ENCODE peak calls at places on chromosomes 1 and 21, in ten cellular contexts. R is DMS153; F is NCI-H1105; L is T-cell; K is activated CD4-positive, alpha-beta T cell treated with anti-CD3 and anti-CD28 coated beads for 24 hours; E is activated CD4-positive, CD25-positive, alpha-beta regulatory T cell treated with anti-CD3 and anti-CD28 coated beads, Interleukin-2, amount 50 U/mL, for 16 hours; P is occipital lobe; Y is activated T-helper 1 cell treated with anti-CD3 and anti-CD28 coated beads, Interleukin-12 subunit alpha, Interleukin-12 subunit beta, Interleukin-2, Interleukin-4 antibody, amounts not matched to agents 30 ng/mL and 10 ng/mL and 1 ng/mL, durations not matched to agents 14 hours and 24 hours and 36 hours; W is AG08395; U is stimulated activated CD4-positive, alpha-beta T cell treated with anti-CD3 and anti-CD28 coated beads, Interleukin-12 subunit alpha, Interleukin-12 subunit beta, amount 100 ng/mL, for 4 hours. H is an unnamed sample.

GRCh38 chr1:224042557-224043118 is 71.3 kb upstream of the FBXO28 start:
- DNase-seq in R (no peak), F (no peak), L (no peak), K (no peak), E (no peak), P (no peak), Y (no peak), W (no peak), U (no peak), H (no peak)

GRCh38 chr1:203686091-203686632 is 59.5 kb downstream of the ATP2B4 start:
- DNase-seq in R (peak; percentile 91), F (peak; percentile 89), L (no peak), K (no peak), E (no peak), P (no peak), Y (no peak), W (no peak), U (no peak), H (no peak)

GRCh38 chr1:233613252-233614172 is at the start of gene KCNK1:
- DNase-seq in R (no peak), F (peak; percentile 5), L (no peak), K (no peak), E (no peak), P (peak; percentile 49), Y (no peak), W (peak; percentile 70), U (peak; percentile 5), H (no peak)

GRCh38 chr1:201363455-201363854 is 14.0 kb downstream of the TNNT2 start:
- DNase-seq in R (no peak), F (no peak), L (no peak), K (no peak), E (no peak), P (no peak), Y (no peak), W (no peak), U (no peak), H (no peak)

GRCh38 chr1:1245178-1245839 is 1.2 kb downstream of the C1QTNF12 start:
- DNase-seq in R (no peak), F (no peak), L (no peak), K (no peak), E (no peak), P (no peak), Y (no peak), W (no peak), U (no peak), H (no peak)

GRCh38 chr1:107450899-107451664 is 310.2 kb downstream of the NTNG1 start:
- DNase-seq in R (no peak), F (no peak), L (no peak), K (no peak), E (no peak), P (no peak), Y (no peak), W (no peak), U (no peak), H (peak; percentile 35)

GRCh38 chr1:180950321-180950720 is 37.6 kb downstream of the KIAA1614 start:
- DNase-seq in R (no peak), F (no peak), L (no peak), K (no peak), E (no peak), P (no peak), Y (no peak), W (no peak), U (no peak), H (no peak)

GRCh38 chr21:34511154-34511553 is 856 bp downstream of the KCNE1 start:
- DNase-seq in R (peak; percentile 2), F (no peak), L (no peak), K (no peak), E (no peak), P (no peak), Y (no peak), W (peak; percentile 12), U (no peak), H (no peak)

GRCh38 chr1:47434051-47434842 is 3.6 kb upstream of the FOXD2 start:
- DNase-seq in R (no peak), F (no peak), L (no peak), K (no peak), E (no peak), P (no peak), Y (no peak), W (peak; percentile 67), U (no peak), H (no peak)

GRCh38 chr1:218323568-218324225 is 21.4 kb upstream of the TGFB2 start:
- DNase-seq in R (no peak), F (no peak), L (no peak), K (no peak), E (no peak), P (no peak), Y (no peak), W (no peak), U (no peak), H (no peak)

GRCh38 chr1:20475002-20475401 is 11.0 kb downstream of the CAMK2N1 start:
- DNase-seq in R (no peak), F (no peak), L (no peak), K (no peak), E (no peak), P (no peak), Y (no peak), W (no peak), U (no peak), H (no peak)

GRCh38 chr21:40049031-40049958 is 182.1 kb downstream of the PCP4 start:
- DNase-seq in R (peak; percentile 48), F (peak; percentile 32), L (no peak), K (no peak), E (no peak), P (no peak), Y (no peak), W (peak; percentile 47), U (no peak), H (no peak)

GRCh38 chr1:47818682-47819502 is 178.3 kb downstream of the TRABD2B start:
- DNase-seq in R (no peak), F (no peak), L (no peak), K (no peak), E (no peak), P (no peak), Y (no peak), W (no peak), U (no peak), H (no peak)

GRCh38 chr1:59150537-59151386 is 146.1 kb upstream of the FGGY start:
- DNase-seq in R (no peak), F (no peak), L (no peak), K (no peak), E (no peak), P (peak; percentile 55), Y (peak; percentile 32), W (peak; percentile 96), U (no peak), H (peak; percentile 20)

GRCh38 chr1:2289607-2290006 is 61.5 kb downstream of the SKI start:
- DNase-seq in R (no peak), F (no peak), L (no peak), K (no peak), E (no peak), P (no peak), Y (no peak), W (no peak), U (no peak), H (no peak)

GRCh38 chr1:240385985-240386978 is 225.7 kb downstream of the GREM2 start:
- DNase-seq in R (no peak), F (no peak), L (no peak), K (no peak), E (no peak), P (no peak), Y (no peak), W (peak; percentile 83), U (no peak), H (no peak)

GRCh38 chr1:221813887-221814286 is 72.0 kb upstream of the DUSP10 start:
- DNase-seq in R (no peak), F (no peak), L (no peak), K (no peak), E (no peak), P (no peak), Y (no peak), W (no peak), U (no peak), H (no peak)

GRCh38 chr1:155334980-155335379 is 14.3 kb downstream of the RUSC1 start:
- DNase-seq in R (no peak), F (no peak), L (no peak), K (no peak), E (no peak), P (no peak), Y (no peak), W (no peak), U (no peak), H (no peak)

GRCh38 chr1:201503397-201504176 is 3.3 kb downstream of the CSRP1 start:
- DNase-seq in R (no peak), F (no peak), L (no peak), K (no peak), E (no peak), P (no peak), Y (no peak), W (peak; percentile 77), U (no peak), H (no peak)

GRCh38 chr1:2356911-2357845 is 34.2 kb downstream of the MORN1 start:
- DNase-seq in R (no peak), F (no peak), L (no peak), K (no peak), E (no peak), P (no peak), Y (no peak), W (no peak), U (no peak), H (no peak)

GRCh38 chr1:206575165-206575893 is 36.9 kb downstream of the EIF2D start:
- DNase-seq in R (no peak), F (no peak), L (peak; percentile 67), K (no peak), E (no peak), P (no peak), Y (peak; percentile 64), W (peak; percentile 74), U (no peak), H (peak; percentile 44)

GRCh38 chr1:119988316-119989067 is 81.0 kb downstream of the NOTCH2 start:
- DNase-seq in R (no peak), F (no peak), L (no peak), K (no peak), E (no peak), P (no peak), Y (no peak), W (no peak), U (no peak), H (no peak)

GRCh38 chr1:59122527-59122926 is 174.4 kb upstream of the FGGY start:
- DNase-seq in R (no peak), F (no peak), L (no peak), K (no peak), E (no peak), P (no peak), Y (no peak), W (no peak), U (no peak), H (no peak)

GRCh38 chr1:228646717-228647522 is 88.4 kb upstream of the RHOU start:
- DNase-seq in R (peak; percentile 35), F (no peak), L (no peak), K (no peak), E (no peak), P (no peak), Y (peak; percentile 21), W (peak; percentile 20), U (peak; percentile 11), H (peak; percentile 49)

GRCh38 chr1:33155877-33156538 is 25.8 kb downstream of the TRIM62 start:
- DNase-seq in R (peak; percentile 15), F (no peak), L (no peak), K (no peak), E (no peak), P (no peak), Y (no peak), W (no peak), U (no peak), H (no peak)

GRCh38 chr1:230073371-230074035 is 6.5 kb downstream of the GALNT2 start:
- DNase-seq in R (no peak), F (no peak), L (no peak), K (no peak), E (no peak), P (no peak), Y (no peak), W (peak; percentile 28), U (no peak), H (no peak)

GRCh38 chr1:23624440-23624839 is 65.1 kb upstream of the ID3 start:
- DNase-seq in R (no peak), F (no peak), L (no peak), K (no peak), E (no peak), P (no peak), Y (no peak), W (no peak), U (no peak), H (peak; percentile 83)

GRCh38 chr1:152043870-152044269 is 7.1 kb upstream of the S100A11 start:
- DNase-seq in R (peak; percentile 26), F (no peak), L (no peak), K (no peak), E (no peak), P (no peak), Y (no peak), W (no peak), U (no peak), H (no peak)